ENCODE peak calls at places on chromosomes 3 and 15, in six cellular contexts. One of them, this sample, is unnamed.

GRCh38 chr3:20458994-20459736 is 273.2 kb upstream of the SGO1 start:
- DNase-seq in hepatocyte: no peak
- DNase-seq in naive thymus-derived CD4-positive, alpha-beta T cell: no peak
- DNase-seq in mesenchymal stem cell: no peak
- DNase-seq in mammary epithelial cell: no peak
- DNase-seq in dorsolateral prefrontal cortex: no peak
- DNase-seq in this sample: no peak

GRCh38 chr3:27078246-27078913 is 290.8 kb downstream of the NEK10 start:
- DNase-seq in dorsolateral prefrontal cortex: no peak
- DNase-seq in mammary epithelial cell: no peak
- DNase-seq in hepatocyte: no peak
- DNase-seq in naive thymus-derived CD4-positive, alpha-beta T cell: no peak
- DNase-seq in mesenchymal stem cell: no peak
- DNase-seq in this sample: no peak

GRCh38 chr3:57128863-57129602 is 36.1 kb downstream of the IL17RD start:
- DNase-seq in mesenchymal stem cell: peak
- DNase-seq in hepatocyte: no peak
- DNase-seq in naive thymus-derived CD4-positive, alpha-beta T cell: no peak
- DNase-seq in dorsolateral prefrontal cortex: no peak
- DNase-seq in mammary epithelial cell: no peak
- DNase-seq in this sample: peak

GRCh38 chr3:153029350-153029749 is 132.7 kb upstream of the RAP2B start:
- DNase-seq in dorsolateral prefrontal cortex: no peak
- DNase-seq in hepatocyte: peak
- DNase-seq in naive thymus-derived CD4-positive, alpha-beta T cell: no peak
- DNase-seq in mesenchymal stem cell: no peak
- DNase-seq in mammary epithelial cell: peak
- DNase-seq in this sample: no peak

GRCh38 chr3:103271575-103271974 is 836.8 kb downstream of the ZPLD1 start:
- DNase-seq in dorsolateral prefrontal cortex: no peak
- DNase-seq in mesenchymal stem cell: no peak
- DNase-seq in hepatocyte: no peak
- DNase-seq in mammary epithelial cell: no peak
- DNase-seq in naive thymus-derived CD4-positive, alpha-beta T cell: no peak
- DNase-seq in this sample: no peak

GRCh38 chr15:62241135-62241770 is 76.2 kb upstream of the C2CD4B start:
- DNase-seq in hepatocyte: peak
- DNase-seq in mesenchymal stem cell: peak
- DNase-seq in naive thymus-derived CD4-positive, alpha-beta T cell: no peak
- DNase-seq in mammary epithelial cell: peak
- DNase-seq in dorsolateral prefrontal cortex: no peak
- DNase-seq in this sample: no peak

GRCh38 chr15:42194502-42194901 is 13.6 kb downstream of the VPS39 start:
- DNase-seq in mesenchymal stem cell: peak
- DNase-seq in mammary epithelial cell: peak
- DNase-seq in naive thymus-derived CD4-positive, alpha-beta T cell: no peak
- DNase-seq in dorsolateral prefrontal cortex: no peak
- DNase-seq in hepatocyte: peak
- DNase-seq in this sample: peak

GRCh38 chr3:127174715-127175140 is 18.2 kb upstream of the PRR23E start:
- DNase-seq in mammary epithelial cell: no peak
- DNase-seq in mesenchymal stem cell: no peak
- DNase-seq in dorsolateral prefrontal cortex: no peak
- DNase-seq in naive thymus-derived CD4-positive, alpha-beta T cell: no peak
- DNase-seq in hepatocyte: no peak
- DNase-seq in this sample: no peak

GRCh38 chr3:57958642-57959406 is 49.4 kb upstream of the FLNB start:
- DNase-seq in naive thymus-derived CD4-positive, alpha-beta T cell: no peak
- DNase-seq in dorsolateral prefrontal cortex: no peak
- DNase-seq in hepatocyte: peak
- DNase-seq in mesenchymal stem cell: no peak
- DNase-seq in mammary epithelial cell: no peak
- DNase-seq in this sample: peak

GRCh38 chr3:8549354-8549753 is 47.7 kb downstream of the LMCD1 start:
- DNase-seq in mesenchymal stem cell: no peak
- DNase-seq in mammary epithelial cell: no peak
- DNase-seq in naive thymus-derived CD4-positive, alpha-beta T cell: no peak
- DNase-seq in dorsolateral prefrontal cortex: no peak
- DNase-seq in hepatocyte: no peak
- DNase-seq in this sample: no peak

GRCh38 chr3:47681016-47681415 is 100.7 kb downstream of the SMARCC1 start:
- DNase-seq in mammary epithelial cell: no peak
- DNase-seq in mesenchymal stem cell: no peak
- DNase-seq in hepatocyte: no peak
- DNase-seq in dorsolateral prefrontal cortex: no peak
- DNase-seq in naive thymus-derived CD4-positive, alpha-beta T cell: no peak
- DNase-seq in this sample: no peak

GRCh38 chr3:158725348-158725966 is 6.8 kb downstream of the RARRES1 start:
- DNase-seq in mesenchymal stem cell: peak
- DNase-seq in mammary epithelial cell: peak
- DNase-seq in hepatocyte: peak
- DNase-seq in dorsolateral prefrontal cortex: no peak
- DNase-seq in naive thymus-derived CD4-positive, alpha-beta T cell: no peak
- DNase-seq in this sample: peak

GRCh38 chr3:21750831-21751391 is at the start of gene ZNF385D:
- DNase-seq in mammary epithelial cell: peak
- DNase-seq in hepatocyte: peak
- DNase-seq in mesenchymal stem cell: peak
- DNase-seq in naive thymus-derived CD4-positive, alpha-beta T cell: no peak
- DNase-seq in dorsolateral prefrontal cortex: peak
- DNase-seq in this sample: no peak

GRCh38 chr15:77597804-77598453 is 34.8 kb downstream of the LINGO1 start:
- DNase-seq in hepatocyte: no peak
- DNase-seq in mammary epithelial cell: no peak
- DNase-seq in mesenchymal stem cell: peak
- DNase-seq in dorsolateral prefrontal cortex: no peak
- DNase-seq in naive thymus-derived CD4-positive, alpha-beta T cell: no peak
- DNase-seq in this sample: peak

GRCh38 chr3:139979991-139980390 is 45.0 kb downstream of the CLSTN2 start:
- DNase-seq in naive thymus-derived CD4-positive, alpha-beta T cell: no peak
- DNase-seq in mesenchymal stem cell: no peak
- DNase-seq in dorsolateral prefrontal cortex: no peak
- DNase-seq in mammary epithelial cell: no peak
- DNase-seq in hepatocyte: no peak
- DNase-seq in this sample: no peak

GRCh38 chr3:13132281-13132680 is 59.1 kb upstream of the IQSEC1 start:
- DNase-seq in mesenchymal stem cell: no peak
- DNase-seq in mammary epithelial cell: no peak
- DNase-seq in hepatocyte: no peak
- DNase-seq in naive thymus-derived CD4-positive, alpha-beta T cell: no peak
- DNase-seq in dorsolateral prefrontal cortex: no peak
- DNase-seq in this sample: no peak

GRCh38 chr3:168080499-168081170 is 15.1 kb downstream of the GOLIM4 start:
- DNase-seq in hepatocyte: no peak
- DNase-seq in dorsolateral prefrontal cortex: no peak
- DNase-seq in mammary epithelial cell: peak
- DNase-seq in naive thymus-derived CD4-positive, alpha-beta T cell: no peak
- DNase-seq in mesenchymal stem cell: no peak
- DNase-seq in this sample: no peak

GRCh38 chr3:73401616-73402265 is 223.0 kb downstream of the PDZRN3 start:
- DNase-seq in dorsolateral prefrontal cortex: no peak
- DNase-seq in hepatocyte: no peak
- DNase-seq in naive thymus-derived CD4-positive, alpha-beta T cell: no peak
- DNase-seq in mesenchymal stem cell: peak
- DNase-seq in mammary epithelial cell: no peak
- DNase-seq in this sample: no peak

GRCh38 chr15:79777916-79778315 is 118.9 kb downstream of the MTHFS start:
- DNase-seq in mammary epithelial cell: no peak
- DNase-seq in mesenchymal stem cell: no peak
- DNase-seq in naive thymus-derived CD4-positive, alpha-beta T cell: no peak
- DNase-seq in dorsolateral prefrontal cortex: no peak
- DNase-seq in hepatocyte: no peak
- DNase-seq in this sample: no peak

GRCh38 chr3:108178676-108179075 is 43.5 kb downstream of the IFT57 start:
- DNase-seq in naive thymus-derived CD4-positive, alpha-beta T cell: no peak
- DNase-seq in hepatocyte: no peak
- DNase-seq in dorsolateral prefrontal cortex: no peak
- DNase-seq in mammary epithelial cell: peak
- DNase-seq in mesenchymal stem cell: no peak
- DNase-seq in this sample: no peak

GRCh38 chr3:182370949-182371348 is 422.4 kb upstream of the ATP11B start:
- DNase-seq in naive thymus-derived CD4-positive, alpha-beta T cell: no peak
- DNase-seq in hepatocyte: no peak
- DNase-seq in mesenchymal stem cell: peak
- DNase-seq in dorsolateral prefrontal cortex: no peak
- DNase-seq in mammary epithelial cell: peak
- DNase-seq in this sample: peak

GRCh38 chr3:42032693-42033349 is 58.3 kb upstream of the TRAK1 start:
- DNase-seq in hepatocyte: peak
- DNase-seq in mesenchymal stem cell: peak
- DNase-seq in mammary epithelial cell: peak
- DNase-seq in naive thymus-derived CD4-positive, alpha-beta T cell: no peak
- DNase-seq in dorsolateral prefrontal cortex: no peak
- DNase-seq in this sample: peak

GRCh38 chr3:142315083-142315482 is 89.7 kb upstream of the GK5 start:
- DNase-seq in hepatocyte: no peak
- DNase-seq in mesenchymal stem cell: peak
- DNase-seq in dorsolateral prefrontal cortex: no peak
- DNase-seq in naive thymus-derived CD4-positive, alpha-beta T cell: no peak
- DNase-seq in mammary epithelial cell: peak
- DNase-seq in this sample: peak

GRCh38 chr15:42954291-42954690 is 33.7 kb upstream of the TTBK2 start:
- DNase-seq in mammary epithelial cell: no peak
- DNase-seq in hepatocyte: no peak
- DNase-seq in naive thymus-derived CD4-positive, alpha-beta T cell: no peak
- DNase-seq in dorsolateral prefrontal cortex: no peak
- DNase-seq in mesenchymal stem cell: no peak
- DNase-seq in this sample: no peak

GRCh38 chr3:42166662-42167300 is 75.6 kb downstream of the TRAK1 start:
- DNase-seq in hepatocyte: no peak
- DNase-seq in mammary epithelial cell: no peak
- DNase-seq in dorsolateral prefrontal cortex: no peak
- DNase-seq in naive thymus-derived CD4-positive, alpha-beta T cell: no peak
- DNase-seq in mesenchymal stem cell: no peak
- DNase-seq in this sample: no peak

GRCh38 chr3:27721717-27722564 is at the start of gene EOMES:
- DNase-seq in dorsolateral prefrontal cortex: no peak
- DNase-seq in hepatocyte: peak
- DNase-seq in mammary epithelial cell: peak
- DNase-seq in naive thymus-derived CD4-positive, alpha-beta T cell: peak
- DNase-seq in mesenchymal stem cell: peak
- DNase-seq in this sample: no peak

GRCh38 chr3:63135362-63135761 is 142.7 kb upstream of the SYNPR start:
- DNase-seq in mesenchymal stem cell: no peak
- DNase-seq in hepatocyte: no peak
- DNase-seq in mammary epithelial cell: no peak
- DNase-seq in dorsolateral prefrontal cortex: no peak
- DNase-seq in naive thymus-derived CD4-positive, alpha-beta T cell: no peak
- DNase-seq in this sample: no peak
- H3K27ac ChIP-seq in mesenchymal stem cell: no peak
- H3K27ac ChIP-seq in hepatocyte: no peak
- H3K27ac ChIP-seq in mammary epithelial cell: no peak
- H3K27ac ChIP-seq in dorsolateral prefrontal cortex: no peak
- H3K27ac ChIP-seq in naive thymus-derived CD4-positive, alpha-beta T cell: no peak
- H3K27ac ChIP-seq in this sample: no peak

GRCh38 chr3:30691249-30691880 is 85.0 kb downstream of the TGFBR2 start:
- DNase-seq in mesenchymal stem cell: no peak
- DNase-seq in dorsolateral prefrontal cortex: no peak
- DNase-seq in hepatocyte: no peak
- DNase-seq in mammary epithelial cell: no peak
- DNase-seq in naive thymus-derived CD4-positive, alpha-beta T cell: no peak
- DNase-seq in this sample: no peak
- H3K27ac ChIP-seq in mesenchymal stem cell: peak
- H3K27ac ChIP-seq in dorsolateral prefrontal cortex: no peak
- H3K27ac ChIP-seq in hepatocyte: no peak
- H3K27ac ChIP-seq in mammary epithelial cell: no peak
- H3K27ac ChIP-seq in naive thymus-derived CD4-positive, alpha-beta T cell: no peak
- H3K27ac ChIP-seq in this sample: no peak

DNA sequence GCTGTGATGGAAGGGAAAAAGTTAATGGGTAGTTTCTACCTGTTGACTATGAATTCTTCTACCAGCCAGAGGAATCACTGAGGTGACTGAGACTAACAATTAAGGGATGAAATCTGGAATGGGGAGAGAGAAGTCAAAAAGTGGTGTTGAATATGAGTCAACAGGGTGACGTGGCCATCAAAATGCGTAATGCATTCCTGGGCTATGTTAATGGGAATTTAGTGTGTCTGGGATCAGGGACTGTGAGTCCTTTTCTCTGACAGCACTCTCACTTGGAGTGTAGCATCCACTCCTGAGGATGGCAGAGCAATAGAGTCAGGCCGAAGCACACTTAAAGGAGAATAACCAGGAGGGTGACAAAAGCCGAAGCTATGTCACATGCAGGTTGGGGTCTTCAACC is 60.4 kb downstream of the MESD start:
- DNase-seq in mammary epithelial cell: peak
- DNase-seq in naive thymus-derived CD4-positive, alpha-beta T cell: no peak
- DNase-seq in hepatocyte: no peak
- DNase-seq in dorsolateral prefrontal cortex: no peak
- DNase-seq in mesenchymal stem cell: peak
- DNase-seq in this sample: peak
- H3K27ac ChIP-seq in mammary epithelial cell: no peak
- H3K27ac ChIP-seq in naive thymus-derived CD4-positive, alpha-beta T cell: no peak
- H3K27ac ChIP-seq in hepatocyte: no peak
- H3K27ac ChIP-seq in dorsolateral prefrontal cortex: no peak
- H3K27ac ChIP-seq in mesenchymal stem cell: no peak
- H3K27ac ChIP-seq in this sample: no peak

GRCh38 chr3:179172546-179172945 is 24.4 kb downstream of the PIK3CA start:
- DNase-seq in mesenchymal stem cell: no peak
- DNase-seq in hepatocyte: no peak
- DNase-seq in dorsolateral prefrontal cortex: no peak
- DNase-seq in naive thymus-derived CD4-positive, alpha-beta T cell: no peak
- DNase-seq in mammary epithelial cell: no peak
- DNase-seq in this sample: no peak

GRCh38 chr3:179174316-179174715 is 26.2 kb downstream of the PIK3CA start:
- DNase-seq in dorsolateral prefrontal cortex: no peak
- DNase-seq in hepatocyte: no peak
- DNase-seq in mesenchymal stem cell: no peak
- DNase-seq in naive thymus-derived CD4-positive, alpha-beta T cell: no peak
- DNase-seq in mammary epithelial cell: no peak
- DNase-seq in this sample: no peak

GRCh38 chr3:179177611-179178010 is 29.5 kb downstream of the PIK3CA start:
- DNase-seq in hepatocyte: no peak
- DNase-seq in naive thymus-derived CD4-positive, alpha-beta T cell: no peak
- DNase-seq in mesenchymal stem cell: no peak
- DNase-seq in dorsolateral prefrontal cortex: no peak
- DNase-seq in mammary epithelial cell: no peak
- DNase-seq in this sample: no peak

GRCh38 chr3:179174898-179175297 is 26.7 kb downstream of the PIK3CA start:
- DNase-seq in mammary epithelial cell: no peak
- DNase-seq in dorsolateral prefrontal cortex: no peak
- DNase-seq in mesenchymal stem cell: no peak
- DNase-seq in naive thymus-derived CD4-positive, alpha-beta T cell: no peak
- DNase-seq in hepatocyte: no peak
- DNase-seq in this sample: no peak

GRCh38 chr3:179175358-179175757 is 27.2 kb downstream of the PIK3CA start:
- DNase-seq in mesenchymal stem cell: no peak
- DNase-seq in mammary epithelial cell: no peak
- DNase-seq in naive thymus-derived CD4-positive, alpha-beta T cell: no peak
- DNase-seq in hepatocyte: no peak
- DNase-seq in dorsolateral prefrontal cortex: no peak
- DNase-seq in this sample: peak
- H3K27ac ChIP-seq in mesenchymal stem cell: no peak
- H3K27ac ChIP-seq in mammary epithelial cell: no peak
- H3K27ac ChIP-seq in naive thymus-derived CD4-positive, alpha-beta T cell: no peak
- H3K27ac ChIP-seq in hepatocyte: no peak
- H3K27ac ChIP-seq in dorsolateral prefrontal cortex: no peak
- H3K27ac ChIP-seq in this sample: no peak